ENCODE peak calls at places on chromosomes 11 and 22, in five cellular contexts. X, Y, V, G and E are unnamed samples.

GRCh38 chr11:107707128-107707760 is 4.6 kb downstream of the SLN start:
- DNase-seq in Y (no peak), X (no peak), G (no peak), V (no peak), E (no peak)

GRCh38 chr11:14273885-14274284 is 85.1 kb downstream of the RRAS2 start:
- DNase-seq in Y (peak; percentile 83), X (no peak), V (no peak), G (no peak), E (no peak)

GRCh38 chr22:17896552-17896951 is 122.3 kb upstream of the BID start:
- DNase-seq in G (peak; percentile 69), V (no peak), X (no peak), Y (peak; percentile 52), E (no peak)

GRCh38 chr11:110379261-110379660 is 50.5 kb upstream of the FDX1 start:
- DNase-seq in X (no peak), V (no peak), Y (no peak), G (no peak), E (no peak)

GRCh38 chr11:128776434-128777284 is 82.8 kb downstream of the FLI1 start:
- DNase-seq in G (peak; percentile 78), Y (peak; percentile 47), X (no peak), V (no peak), E (no peak)

GRCh38 chr11:72024073-72024749 is 25.5 kb downstream of the IL18BP start:
- DNase-seq in Y (no peak), G (no peak), X (no peak), V (no peak), E (no peak)

GRCh38 chr11:59845399-59845798 is at the start of gene CBLIF:
- DNase-seq in X (no peak), G (no peak), Y (no peak), V (no peak), E (no peak)

GRCh38 chr11:31487848-31488247 is 21.6 kb downstream of the IMMP1L start:
- DNase-seq in X (no peak), Y (peak; percentile 81), G (peak; percentile 41), V (no peak), E (no peak)

GRCh38 chr11:118619444-118620205 is 12.2 kb downstream of the PHLDB1 start:
- DNase-seq in Y (peak; percentile 96), G (no peak), X (no peak), V (no peak), E (peak; percentile 50)

GRCh38 chr11:114154271-114155047 is 94.9 kb downstream of the ZBTB16 start:
- DNase-seq in Y (peak; percentile 99), G (no peak), X (no peak), V (peak; percentile 56), E (no peak)

GRCh38 chr11:99773646-99774045 is 752.9 kb downstream of the CNTN5 start:
- DNase-seq in X (no peak), Y (peak; percentile 56), V (no peak), G (no peak), E (no peak)

GRCh38 chr22:33811686-33812085 is 108.6 kb downstream of the LARGE1 start:
- DNase-seq in Y (peak; percentile 79), G (peak; percentile 26), V (no peak), X (no peak), E (no peak)

GRCh38 chr22:42114721-42115120 is 15.9 kb downstream of the CYP2D6 start:
- DNase-seq in V (no peak), G (peak; percentile 82), X (no peak), Y (peak; percentile 52), E (no peak)

GRCh38 chr11:6612816-6613136 is 760 bp upstream of the TAF10 start:
- DNase-seq in G (peak; percentile 64), V (no peak), X (no peak), Y (no peak), E (no peak)

GRCh38 chr11:131664811-131665210 is 294.4 kb downstream of the NTM start:
- DNase-seq in X (no peak), G (no peak), Y (no peak), V (no peak), E (no peak)

GRCh38 chr22:19648419-19648929 is 65.8 kb upstream of the SEPTIN5 start:
- DNase-seq in G (no peak), V (no peak), X (no peak), Y (peak; percentile 11), E (no peak)

GRCh38 chr11:130133716-130134115 is 25.9 kb upstream of the ST14 start:
- DNase-seq in G (no peak), V (no peak), Y (no peak), X (no peak), E (no peak)

GRCh38 chr11:130128626-130129025 is 31.0 kb upstream of the ST14 start:
- DNase-seq in X (no peak), Y (no peak), G (no peak), V (no peak), E (no peak)

GRCh38 chr11:130136107-130136506 is 23.5 kb upstream of the ST14 start:
- DNase-seq in Y (no peak), X (no peak), V (no peak), G (no peak), E (no peak)

GRCh38 chr11:130129922-130130321 is 29.7 kb upstream of the ST14 start:
- DNase-seq in G (no peak), Y (no peak), X (no peak), V (no peak), E (no peak)

GRCh38 chr11:130131957-130132850 is 27.4 kb upstream of the ST14 start:
- DNase-seq in V (peak; percentile 64), G (peak; percentile 68), Y (peak; percentile 74), X (no peak), E (no peak)
- TF ChIP-seq CTCF in V (peak; percentile 91), G (peak; percentile 74), Y (peak; percentile 77), X (peak; percentile 87), E (peak; percentile 90)

GRCh38 chr22:32237021-32237420 is 18.1 kb downstream of the SLC5A4 start:
- DNase-seq in Y (no peak), G (no peak), X (no peak), V (no peak), E (no peak)
- TF ChIP-seq CTCF in Y (no peak), G (no peak), X (no peak), V (no peak), E (no peak)

DNA sequence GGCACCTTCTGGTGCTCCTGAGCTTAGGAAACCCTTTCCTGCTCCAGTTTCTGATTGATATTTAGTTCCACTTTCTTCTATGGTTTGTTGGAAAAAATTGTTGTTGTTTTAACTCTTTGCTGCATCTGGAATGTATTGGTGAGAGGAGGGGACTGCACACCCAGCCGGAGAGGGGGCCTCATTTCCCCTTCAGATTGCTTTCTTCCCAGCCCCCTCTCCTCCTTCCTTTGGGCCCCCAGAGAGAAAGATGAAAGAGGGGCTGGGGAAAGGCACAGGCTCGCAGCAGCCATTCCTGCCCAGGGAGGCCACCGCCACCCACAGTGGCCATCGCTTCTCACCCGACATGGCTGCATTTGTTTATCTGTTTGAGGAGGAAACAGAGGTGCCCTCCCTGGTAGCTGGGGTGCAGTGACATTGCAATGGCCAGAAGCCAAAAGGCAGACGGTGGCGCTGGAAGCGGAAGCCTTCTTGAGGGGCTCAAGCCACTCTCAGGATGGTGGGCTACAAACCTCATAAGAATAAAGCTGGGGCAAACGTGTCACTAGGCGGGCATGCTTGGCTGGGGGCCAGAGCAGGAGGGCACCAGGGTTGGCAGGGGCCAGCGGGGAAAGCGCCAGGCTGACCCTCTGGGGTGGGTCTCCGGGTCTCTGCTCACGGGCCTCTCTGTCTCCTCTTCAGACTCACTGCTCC is 12.4 kb downstream of the TNNT3 start:
- DNase-seq in G (no peak), Y (no peak), X (no peak), V (no peak), E (peak; percentile 80)
- TF ChIP-seq CTCF in G (no peak), Y (no peak), X (no peak), V (no peak), E (no peak)

DNA sequence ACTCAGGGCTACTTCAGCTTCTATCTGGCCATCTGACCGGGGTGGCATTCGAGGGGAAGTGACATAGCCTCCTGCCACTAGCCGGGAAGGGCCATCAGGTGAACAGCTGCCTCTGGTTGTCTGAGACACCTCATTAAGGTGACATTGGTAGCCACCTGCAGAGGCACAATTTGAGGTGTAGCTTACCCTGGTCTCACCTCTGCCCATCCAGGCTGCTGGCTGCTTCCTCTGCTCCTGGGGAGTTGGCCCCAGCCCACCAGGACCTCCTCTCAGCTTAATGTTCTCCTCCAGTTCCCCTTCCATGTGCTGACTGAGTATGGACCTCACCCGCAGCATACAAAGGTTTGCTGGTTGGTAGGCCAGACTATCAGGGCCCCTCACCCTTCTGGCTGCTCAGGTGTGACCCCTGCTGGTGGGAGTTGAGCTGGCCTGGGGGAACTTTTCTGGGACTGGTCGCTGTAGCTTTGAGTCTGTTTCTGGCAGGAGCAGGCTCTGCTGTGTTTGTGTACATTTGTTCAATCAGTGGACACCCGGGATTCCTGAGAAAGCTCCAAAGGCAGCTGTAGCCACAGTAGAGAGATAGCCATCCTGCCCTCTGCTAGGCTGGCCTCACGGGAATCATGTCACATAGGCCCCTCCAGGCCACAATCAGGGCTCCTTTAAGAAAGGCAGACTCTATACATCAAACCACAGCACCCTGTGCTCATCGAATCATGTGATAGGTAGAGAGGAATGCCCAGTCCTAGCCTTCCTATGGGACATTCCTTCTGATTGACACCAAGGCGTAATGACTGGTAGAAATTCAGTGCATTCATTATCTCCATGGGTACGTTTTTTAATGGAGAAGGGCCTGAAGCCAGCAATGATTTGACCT is 295.1 kb upstream of the PLET1 start:
- DNase-seq in G (peak; percentile 75), X (no peak), V (peak; percentile 63), Y (peak; percentile 33), E (no peak)
- TF ChIP-seq CTCF in G (peak; percentile 85), X (peak; percentile 40), V (no peak), Y (peak; percentile 61), E (peak; percentile 74)

GRCh38 chr22:39185601-39186012 is 33.1 kb upstream of the CBX7 start:
- DNase-seq in Y (peak; percentile 94), X (no peak), G (no peak), V (peak; percentile 48), E (peak; percentile 72)
- TF ChIP-seq CTCF in Y (peak; percentile 44), X (no peak), G (no peak), V (peak; percentile 16), E (peak; percentile 51)

DNA sequence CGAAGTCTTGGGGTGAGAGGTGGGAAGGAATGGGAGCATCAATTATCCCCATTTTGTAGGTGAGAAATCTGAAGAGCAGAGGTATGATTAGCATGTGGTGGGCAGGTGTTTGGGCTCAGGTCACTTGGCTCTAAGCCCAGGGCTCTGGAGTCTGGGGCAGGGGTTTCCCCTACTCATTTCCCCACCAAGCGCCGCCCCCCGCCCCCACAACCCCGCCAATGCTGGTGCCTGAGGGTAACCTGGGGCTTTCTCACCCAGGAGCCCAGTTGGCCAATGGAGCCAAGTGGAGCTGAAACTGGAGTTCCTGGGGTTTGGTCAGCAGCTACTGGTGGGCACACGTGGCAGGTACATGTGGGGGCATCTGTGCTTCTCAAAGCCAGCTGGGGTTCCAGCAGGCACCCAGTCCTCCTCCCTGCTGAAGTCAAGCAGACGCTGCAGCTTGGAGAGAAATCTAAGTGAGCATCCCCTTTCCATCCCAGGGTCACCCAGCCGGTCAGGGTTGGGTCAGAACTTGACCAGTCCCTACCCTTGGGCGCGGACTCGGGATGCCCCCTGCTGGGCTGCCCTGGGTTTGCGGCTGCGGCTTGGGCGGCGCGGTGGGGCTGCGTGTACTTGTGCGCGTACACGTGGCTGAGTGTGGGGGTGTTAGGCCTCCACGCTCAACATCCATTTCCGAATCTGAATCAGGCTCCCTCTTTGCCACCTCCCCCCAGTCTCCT is 1.6 kb upstream of the CHRM1 start:
- DNase-seq in V (no peak), X (no peak), Y (no peak), G (peak; percentile 40), E (no peak)
- TF ChIP-seq CTCF in V (no peak), X (peak; percentile 13), Y (peak; percentile 32), G (peak; percentile 40), E (peak; percentile 60)